ENCODE peak calls at places on chromosomes 4 and X, in nine cellular contexts. B is trophoblast cell; G is naive thymus-derived CD4-positive, alpha-beta T cell; Z is PC-3; M is left lung; D is heart left ventricle; V is CD8-positive, alpha-beta T cell; X is CD4-positive, alpha-beta memory T cell; N is colonic mucosa. K is an unnamed sample.

GRCh38 chr4:57110635-57111546 is 706 bp upstream of the IGFBP7 start:
- DNase-seq in D (peak; percentile 56), B (peak; percentile 38), V (no peak), N (peak; percentile 29), M (peak; percentile 71), Z (no peak), G (no peak), X (no peak), K (no peak)

GRCh38 chr4:94341468-94341867 is 1.2 kb downstream of the HPGDS start:
- DNase-seq in B (no peak), Z (no peak), G (no peak), N (no peak), V (no peak), X (no peak), D (no peak), M (no peak), K (no peak)

GRCh38 chr4:17065821-17066220 is 167.4 kb upstream of the LDB2 start:
- DNase-seq in X (no peak), N (no peak), Z (no peak), B (peak; percentile 1), D (no peak), M (no peak), G (no peak), V (no peak), K (no peak)

GRCh38 chr4:120557372-120557771 is 365.2 kb downstream of the PRDM5 start:
- DNase-seq in V (no peak), X (no peak), B (no peak), N (no peak), G (no peak), Z (no peak), M (no peak), D (no peak), K (no peak)

GRCh38 chr4:2794707-2795557 is 2.0 kb downstream of the SH3BP2 start:
- DNase-seq in V (no peak), N (peak; percentile 61), M (peak; percentile 94), Z (no peak), B (peak; percentile 35), G (no peak), X (no peak), D (peak; percentile 73), K (no peak)

GRCh38 chrX:65300104-65300809 is 234.3 kb downstream of the LAS1L start:
- DNase-seq in X (no peak), V (no peak), B (peak; percentile 49), G (no peak), M (no peak), D (no peak), Z (no peak), N (no peak), K (no peak)

GRCh38 chr4:5043579-5043978 is 7.7 kb upstream of the STK32B start:
- DNase-seq in G (no peak), B (no peak), X (no peak), M (no peak), V (no peak), Z (peak; percentile 48), D (no peak), N (no peak), K (no peak)

GRCh38 chr4:4625488-4625887 is 83.6 kb upstream of the STX18 start:
- DNase-seq in G (no peak), Z (no peak), D (no peak), N (no peak), V (no peak), B (peak; percentile 31), X (no peak), M (no peak), K (no peak)

GRCh38 chr4:150212927-150213326 is 134.7 kb downstream of the DCLK2 start:
- DNase-seq in M (no peak), X (no peak), D (no peak), Z (peak; percentile 74), N (no peak), V (no peak), B (peak; percentile 85), G (no peak), K (no peak)

GRCh38 chr4:929970-930625 is 2.0 kb downstream of the GAK start:
- DNase-seq in Z (peak; percentile 34), N (peak; percentile 38), G (no peak), V (no peak), M (no peak), B (no peak), D (no peak), X (peak; percentile 11), K (no peak)
- H3K4me3 ChIP-seq in Z (peak overlapping the region; percentile 83), N (peak overlapping the region; percentile 96), G (peak overlapping the region; percentile 83), V (peak overlapping the region; percentile 96), M (peak overlapping the region; percentile 95), B (no peak overlapping the region), D (peak overlapping the region; percentile 75), X (no peak overlapping the region), K (peak overlapping the region; percentile 97)

GRCh38 chr4:76623217-76624060 is 188.4 kb downstream of the SHROOM3 start:
- DNase-seq in B (peak; percentile 82), D (no peak), X (no peak), M (no peak), N (no peak), V (no peak), Z (peak; percentile 85), G (no peak), K (no peak)
- H3K27ac ChIP-seq in B (peak overlapping the region; percentile 99), D (peak overlapping the region; percentile 75), X (no peak overlapping the region), M (peak overlapping the region; percentile 77), N (peak overlapping the region; percentile 80), V (no peak overlapping the region), Z (peak overlapping the region; percentile 98), G (no peak overlapping the region), K (no peak overlapping the region)

GRCh38 chr4:41178372-41179085 is 35.8 kb downstream of the APBB2 start:
- DNase-seq in Z (peak; percentile 80), B (no peak), X (no peak), D (no peak), N (no peak), G (no peak), V (no peak), M (no peak), K (no peak)
- H3K4me3 ChIP-seq in Z (no peak overlapping the region), B (no peak overlapping the region), X (no peak overlapping the region), D (no peak overlapping the region), N (no peak overlapping the region), G (no peak overlapping the region), V (no peak overlapping the region), M (no peak overlapping the region), K (no peak overlapping the region)

GRCh38 chrX:7111518-7111917 is 36.0 kb upstream of the STS start:
- DNase-seq in Z (no peak), D (no peak), B (no peak), G (no peak), N (no peak), V (no peak), M (no peak), X (no peak), K (no peak)
- H3K27ac ChIP-seq in Z (no peak overlapping the region), D (no peak overlapping the region), B (no peak overlapping the region), G (no peak overlapping the region), N (no peak overlapping the region), V (no peak overlapping the region), M (no peak overlapping the region), X (no peak overlapping the region), K (no peak overlapping the region)

GRCh38 chr4:107546637-107547036 is 173.4 kb downstream of the PAPSS1 start:
- DNase-seq in D (no peak), N (no peak), Z (no peak), B (no peak), M (no peak), G (no peak), X (no peak), V (no peak), K (no peak)

GRCh38 chr4:107552306-107552705 is 167.7 kb downstream of the PAPSS1 start:
- DNase-seq in X (no peak), G (no peak), Z (no peak), D (no peak), M (no peak), N (no peak), V (no peak), B (peak; percentile 1), K (no peak)

GRCh38 chr4:107548211-107548905 is 171.7 kb downstream of the PAPSS1 start:
- DNase-seq in D (no peak), Z (peak; percentile 34), G (no peak), B (peak; percentile 8), M (no peak), X (no peak), N (no peak), V (no peak), K (no peak)
- H3K4me3 ChIP-seq in D (no peak overlapping the region), Z (peak overlapping the region; percentile 43), G (no peak overlapping the region), B (no peak overlapping the region), M (no peak overlapping the region), X (no peak overlapping the region), N (no peak overlapping the region), V (no peak overlapping the region), K (no peak overlapping the region)

DNA sequence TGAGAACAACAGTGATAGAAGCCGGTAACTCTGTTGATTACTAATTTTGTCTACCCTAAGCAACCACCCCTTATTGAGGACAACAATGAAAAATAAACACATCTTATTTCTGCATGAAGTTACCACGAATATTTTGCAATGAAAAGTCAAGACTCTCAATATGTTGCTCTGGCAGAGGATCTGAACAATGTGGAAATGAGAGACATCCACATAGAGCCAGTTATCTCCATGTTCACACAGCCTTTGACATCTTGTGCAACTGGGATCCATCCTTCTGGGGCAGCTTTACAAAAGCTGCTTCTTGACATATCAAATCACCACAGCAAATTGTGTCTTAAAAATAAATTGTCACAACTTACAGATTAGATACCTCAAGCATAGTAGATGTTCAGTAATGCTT is 10.2 kb downstream of the EDNRA start:
- DNase-seq in M (no peak), B (no peak), X (no peak), V (no peak), N (no peak), D (no peak), Z (no peak), G (no peak), K (no peak)
- H3K27ac ChIP-seq in M (no peak overlapping the region), B (no peak overlapping the region), X (no peak overlapping the region), V (no peak overlapping the region), N (no peak overlapping the region), D (peak overlapping the region; percentile 20), Z (no peak overlapping the region), G (no peak overlapping the region), K (no peak overlapping the region)

DNA sequence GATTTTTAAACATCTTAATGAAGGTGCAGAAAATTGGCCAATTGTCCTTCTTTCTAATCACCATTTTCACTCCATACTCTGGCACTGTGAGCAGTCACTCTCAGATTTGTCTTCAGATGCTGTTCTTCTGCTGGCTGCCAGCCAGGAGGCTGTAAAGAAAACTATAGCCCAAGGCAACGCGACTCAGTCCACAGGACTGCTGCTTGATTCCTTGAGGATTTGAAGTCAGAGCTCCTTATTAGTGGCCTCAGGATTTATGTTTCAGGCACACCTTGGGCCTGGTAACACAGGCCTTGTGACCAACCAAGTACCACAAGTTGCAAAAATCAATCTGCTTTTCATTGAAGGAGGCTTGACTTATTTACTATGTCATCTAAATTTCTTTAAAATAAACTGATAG is 342.5 kb downstream of the GPM6A start:
- DNase-seq in X (no peak), V (no peak), Z (peak; percentile 70), N (no peak), B (peak; percentile 89), G (no peak), M (no peak), D (no peak), K (peak; percentile 8)
- H3K4me3 ChIP-seq in X (no peak overlapping the region), V (no peak overlapping the region), Z (no peak overlapping the region), N (no peak overlapping the region), B (no peak overlapping the region), G (no peak overlapping the region), M (no peak overlapping the region), D (no peak overlapping the region), K (no peak overlapping the region)

K was measured in Panc1.